ENCODE peak calls at places on chromosomes 4 and X, in seven cellular contexts. Y is GM10248, R is A549, X is H9, V is mammary epithelial cell, F is sigmoid colon, U is dorsolateral prefrontal cortex. N is an unnamed sample.

GRCh38 chr4:38161208-38162113 is 201.3 kb downstream of the PTTG2 start:
- DNase-seq in R (no peak), F (no peak), U (no peak), Y (no peak), X (no peak), V (peak), N (no peak)

GRCh38 chr4:20251796-20252655 is at the start of gene SLIT2:
- DNase-seq in F (peak), R (peak), V (peak), U (peak), Y (peak), X (peak), N (peak)

GRCh38 chr4:89871211-89871610 is 23.4 kb upstream of the MMRN1 start:
- DNase-seq in F (no peak), U (no peak), R (no peak), Y (no peak), V (no peak), X (no peak), N (no peak)

GRCh38 chr4:26321326-26322276 is 787 bp downstream of the RBPJ start:
- DNase-seq in U (peak), X (peak), F (peak), R (peak), Y (no peak), V (peak), N (no peak)

GRCh38 chrX:69232945-69233344 is 67.7 kb upstream of the PJA1 start:
- DNase-seq in Y (no peak), U (no peak), R (no peak), F (no peak), X (no peak), V (no peak), N (no peak)

GRCh38 chr4:176791591-176792347 is 953 bp downstream of the VEGFC start:
- DNase-seq in R (peak), F (peak), U (no peak), X (peak), Y (peak), V (peak), N (no peak)

GRCh38 chrX:53266175-53266574 is 15.2 kb downstream of the IQSEC2 start:
- DNase-seq in F (no peak), V (no peak), R (peak), X (no peak), U (no peak), Y (no peak), N (no peak)

GRCh38 chr4:17934286-17934685 is 87.3 kb downstream of the LCORL start:
- DNase-seq in Y (no peak), X (no peak), U (no peak), V (no peak), F (no peak), R (no peak), N (no peak)

DNA sequence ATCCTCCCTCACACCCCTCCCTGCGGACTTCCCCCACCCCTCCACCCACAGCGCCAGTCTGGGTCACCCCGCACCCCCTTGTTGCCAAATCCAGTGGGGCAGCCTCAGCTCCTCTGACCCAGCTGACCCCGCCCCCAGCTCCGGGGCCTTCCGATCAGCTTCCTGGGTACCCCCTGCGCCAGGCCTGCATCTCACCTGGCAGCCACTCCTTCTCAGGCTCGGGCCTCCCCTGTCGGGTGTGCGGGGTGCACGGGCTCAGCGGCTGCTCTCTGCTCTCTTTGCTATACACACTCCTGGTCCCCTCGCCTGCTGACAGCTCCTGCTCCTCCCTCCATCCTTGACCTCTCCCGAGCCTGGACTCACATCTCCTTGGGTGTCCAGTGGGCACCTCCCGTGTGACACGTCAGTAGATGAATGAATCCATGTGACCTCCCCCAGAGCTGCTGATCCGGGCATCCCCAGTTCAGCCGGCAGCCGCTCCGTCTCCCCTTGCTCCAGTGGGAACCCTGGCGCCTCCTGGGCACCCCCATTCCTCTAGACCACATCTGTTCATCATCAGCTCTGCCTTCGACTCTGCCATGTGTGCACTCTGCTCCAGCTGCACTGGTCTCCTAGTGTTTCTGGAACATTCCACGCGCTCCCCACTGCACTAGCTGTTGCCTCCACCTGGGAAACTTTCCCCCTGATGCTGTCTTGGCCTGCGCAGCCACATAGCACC is 9.9 kb downstream of the CFAP99 start:
- DNase-seq in Y (no peak), X (peak), U (no peak), V (no peak), R (no peak), F (no peak), N (no peak)
- TF ChIP-seq CTCF in Y (no peak), X (no peak), U (no peak), V (no peak), R (no peak), F (no peak), N (no peak)

GRCh38 chr4:65089666-65090065 is 580.6 kb downstream of the EPHA5 start:
- DNase-seq in Y (no peak), F (no peak), X (no peak), U (no peak), R (peak), V (peak), N (no peak)
- TF ChIP-seq CTCF in Y (no peak), F (no peak), X (peak), U (peak), R (no peak), V (peak), N (no peak)

GRCh38 chr4:114103908-114104307 is 124.5 kb upstream of the ARSJ start:
- DNase-seq in X (no peak), Y (no peak), R (no peak), U (no peak), F (no peak), V (no peak), N (no peak)

GRCh38 chr4:114109776-114110175 is 130.3 kb upstream of the ARSJ start:
- DNase-seq in F (no peak), V (peak), X (no peak), Y (no peak), U (no peak), R (no peak), N (no peak)

GRCh38 chr4:114108869-114109268 is 129.4 kb upstream of the ARSJ start:
- DNase-seq in X (no peak), U (no peak), V (peak), R (peak), Y (no peak), F (no peak), N (no peak)
- TF ChIP-seq CTCF in X (no peak), U (no peak), V (peak), R (no peak), Y (no peak), F (no peak), N (peak)

GRCh38 chrX:136608295-136608933 is 39.5 kb upstream of the CD40LG start:
- DNase-seq in X (peak), U (no peak), V (peak), Y (peak), F (peak), R (peak), N (no peak)
- TF ChIP-seq CTCF in X (peak), U (peak), V (peak), Y (peak), F (no peak), R (peak), N (peak)

N was measured in D721Med.